ENCODE peak calls at places on chromosomes 11 and 22, in six cellular contexts. Q is neuronal stem cell, K is right lobe of liver, T is small intestine, A is NT2/D1, G is spleen. X is an unnamed sample.
A peak's percentile ranks its signal among the peaks of the same experiment; 100 is the strongest.

GRCh38 chr11:7088921-7089320 is at the start of gene RBMXL2:
- DNase-seq in Q (no peak), K (no peak), T (no peak), A (no peak), G (no peak), X (no peak)

GRCh38 chr11:46237248-46238077 is 40.0 kb upstream of the CREB3L1 start:
- DNase-seq in Q (no peak), K (peak; percentile 68), T (no peak), A (peak; percentile 90), G (peak; percentile 91), X (peak; percentile 81)

GRCh38 chr11:132022718-132023117 is 652.3 kb downstream of the NTM start:
- DNase-seq in Q (no peak), K (no peak), T (no peak), A (no peak), G (no peak), X (no peak)

GRCh38 chr22:38267086-38267485 is 5.7 kb downstream of the TMEM184B start:
- DNase-seq in Q (no peak), K (no peak), T (no peak), A (no peak), G (no peak), X (no peak)

GRCh38 chr22:36329217-36330078 is 58.3 kb downstream of the MYH9 start:
- DNase-seq in Q (peak; percentile 84), K (no peak), T (peak; percentile 29), A (peak; percentile 75), G (peak; percentile 78), X (no peak)

GRCh38 chr11:71116435-71117040 is 135.8 kb downstream of the SHANK2 start:
- DNase-seq in Q (no peak), K (no peak), T (no peak), A (no peak), G (peak; percentile 59), X (no peak)

GRCh38 chr11:10454902-10455631 is at the start of gene AMPD3:
- DNase-seq in Q (no peak), K (no peak), T (peak; percentile 23), A (no peak), G (peak; percentile 81), X (no peak)

GRCh38 chr11:75072582-75072981 is 24.1 kb downstream of the OR2AT4 start:
- DNase-seq in Q (no peak), K (no peak), T (no peak), A (peak; percentile 56), G (no peak), X (no peak)

GRCh38 chr11:97615541-97615940 is 1225.7 kb downstream of the JRKL start:
- DNase-seq in Q (no peak), K (no peak), T (no peak), A (no peak), G (no peak), X (no peak)

GRCh38 chr22:49300951-49301397 is 526.7 kb downstream of the BRD1 start:
- DNase-seq in Q (no peak), K (no peak), T (no peak), A (no peak), G (peak; percentile 45), X (peak; percentile 37)

GRCh38 chr11:115677190-115677589 is 173.0 kb upstream of the CADM1 start:
- DNase-seq in Q (no peak), K (no peak), T (no peak), A (no peak), G (no peak), X (no peak)

GRCh38 chr22:19085233-19086043 is 36.8 kb downstream of the DGCR2 start:
- DNase-seq in Q (no peak), K (no peak), T (no peak), A (no peak), G (no peak), X (peak; percentile 13)

GRCh38 chr11:43639224-43639623 is 41.3 kb upstream of the HSD17B12 start:
- DNase-seq in Q (no peak), K (no peak), T (no peak), A (no peak), G (no peak), X (no peak)

GRCh38 chr11:78190374-78190773 is 1.7 kb downstream of the USP35 start:
- DNase-seq in Q (no peak), K (no peak), T (no peak), A (no peak), G (peak; percentile 46), X (no peak)

GRCh38 chr22:18085188-18085587 is 7.4 kb downstream of the PEX26 start:
- DNase-seq in Q (no peak), K (peak; percentile 82), T (peak; percentile 98), A (no peak), G (no peak), X (no peak)

GRCh38 chr11:10320164-10320563 is 15.3 kb downstream of the ADM start:
- DNase-seq in Q (no peak), K (no peak), T (no peak), A (no peak), G (no peak), X (no peak)

GRCh38 chr11:85718126-85718943 is 32.3 kb upstream of the CCDC89 start:
- DNase-seq in Q (no peak), K (no peak), T (no peak), A (no peak), G (no peak), X (no peak)

GRCh38 chr11:57775474-57775873 is 13.9 kb downstream of the CTNND1 start:
- DNase-seq in Q (no peak), K (no peak), T (no peak), A (no peak), G (no peak), X (no peak)

GRCh38 chr11:59669611-59670009 is 773 bp upstream of the PATL1 start:
- DNase-seq in Q (no peak), K (peak; percentile 72), T (peak; percentile 47), A (no peak), G (peak; percentile 91), X (no peak)

GRCh38 chr11:71191201-71191600 is 61.2 kb downstream of the SHANK2 start:
- DNase-seq in Q (no peak), K (no peak), T (no peak), A (no peak), G (peak; percentile 36), X (peak; percentile 35)

GRCh38 chr22:36419177-36419911 is 31.6 kb upstream of the MYH9 start:
- DNase-seq in Q (no peak), K (peak; percentile 63), T (peak; percentile 87), A (no peak), G (no peak), X (no peak)

GRCh38 chr11:125457814-125458343 is 38.2 kb downstream of the FEZ1 start:
- DNase-seq in Q (no peak), K (no peak), T (peak; percentile 9), A (no peak), G (no peak), X (no peak)

GRCh38 chr11:23605001-23605400 is 744.7 kb upstream of the CCDC179 start:
- DNase-seq in Q (no peak), K (no peak), T (no peak), A (no peak), G (no peak), X (no peak)

GRCh38 chr22:27801197-27801615 is 350 bp downstream of the MN1 start:
- DNase-seq in Q (peak; percentile 57), K (no peak), T (no peak), A (no peak), G (no peak), X (peak; percentile 69)

DNA sequence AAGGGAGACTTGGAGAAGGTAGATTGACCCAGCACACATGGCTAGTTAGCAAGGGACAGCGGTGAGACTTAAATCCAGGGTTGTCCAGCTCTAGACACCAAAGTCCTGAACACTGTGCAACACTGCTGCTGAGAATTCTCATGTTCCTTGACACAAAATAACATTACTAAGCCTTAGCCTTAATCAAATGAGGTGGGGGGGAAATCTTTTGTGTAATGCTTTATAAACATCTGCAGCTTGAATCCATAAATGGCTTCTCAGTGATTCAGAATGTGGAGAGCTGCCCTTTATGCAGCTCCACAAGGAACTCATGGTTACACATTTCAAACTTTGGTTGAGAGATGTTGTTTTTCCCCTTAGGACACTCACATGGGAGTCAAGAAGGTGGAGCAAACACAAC is 80.0 kb downstream of the CD44 start:
- DNase-seq in Q (no peak), K (no peak), T (no peak), A (no peak), G (no peak), X (no peak)
- H3K36me3 ChIP-seq in Q (no peaks in the 10 kb centered on the region), K (no peaks in the 10 kb centered on the region), T (peaks cover 16% of the 10 kb centered on the region), A (peaks cover 63% of the 10 kb centered on the region), G (peaks cover 81% of the 10 kb centered on the region), X (peaks cover 85% of the 10 kb centered on the region)

DNA sequence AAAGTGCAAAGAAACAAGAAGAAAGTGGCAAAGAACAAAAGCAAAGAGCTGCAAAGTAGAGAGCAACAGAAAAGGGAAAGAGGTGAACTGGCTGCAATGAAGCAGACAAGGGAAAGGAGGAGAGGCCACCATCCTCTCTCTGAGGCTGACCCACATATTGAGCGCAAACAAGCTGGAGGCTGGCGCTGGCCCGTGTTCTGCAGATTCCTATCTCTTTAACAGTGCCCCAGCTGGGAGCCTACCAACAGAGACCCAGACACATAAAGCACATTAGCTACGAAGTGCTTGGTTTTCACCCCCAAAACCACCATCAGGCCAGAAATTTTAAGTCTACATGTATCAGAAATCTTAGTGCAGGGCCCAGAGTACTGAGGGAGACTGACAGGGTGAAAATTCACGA is 17.6 kb downstream of the NCAPD3 start:
- DNase-seq in Q (no peak), K (no peak), T (no peak), A (no peak), G (no peak), X (no peak)
- H3K36me3 ChIP-seq in Q (peaks cover 20% of the 10 kb centered on the region), K (peaks cover 77% of the 10 kb centered on the region), T (peaks cover 13% of the 10 kb centered on the region), A (peaks cover 84% of the 10 kb centered on the region), G (peaks cover 84% of the 10 kb centered on the region), X (peaks cover 74% of the 10 kb centered on the region)

DNA sequence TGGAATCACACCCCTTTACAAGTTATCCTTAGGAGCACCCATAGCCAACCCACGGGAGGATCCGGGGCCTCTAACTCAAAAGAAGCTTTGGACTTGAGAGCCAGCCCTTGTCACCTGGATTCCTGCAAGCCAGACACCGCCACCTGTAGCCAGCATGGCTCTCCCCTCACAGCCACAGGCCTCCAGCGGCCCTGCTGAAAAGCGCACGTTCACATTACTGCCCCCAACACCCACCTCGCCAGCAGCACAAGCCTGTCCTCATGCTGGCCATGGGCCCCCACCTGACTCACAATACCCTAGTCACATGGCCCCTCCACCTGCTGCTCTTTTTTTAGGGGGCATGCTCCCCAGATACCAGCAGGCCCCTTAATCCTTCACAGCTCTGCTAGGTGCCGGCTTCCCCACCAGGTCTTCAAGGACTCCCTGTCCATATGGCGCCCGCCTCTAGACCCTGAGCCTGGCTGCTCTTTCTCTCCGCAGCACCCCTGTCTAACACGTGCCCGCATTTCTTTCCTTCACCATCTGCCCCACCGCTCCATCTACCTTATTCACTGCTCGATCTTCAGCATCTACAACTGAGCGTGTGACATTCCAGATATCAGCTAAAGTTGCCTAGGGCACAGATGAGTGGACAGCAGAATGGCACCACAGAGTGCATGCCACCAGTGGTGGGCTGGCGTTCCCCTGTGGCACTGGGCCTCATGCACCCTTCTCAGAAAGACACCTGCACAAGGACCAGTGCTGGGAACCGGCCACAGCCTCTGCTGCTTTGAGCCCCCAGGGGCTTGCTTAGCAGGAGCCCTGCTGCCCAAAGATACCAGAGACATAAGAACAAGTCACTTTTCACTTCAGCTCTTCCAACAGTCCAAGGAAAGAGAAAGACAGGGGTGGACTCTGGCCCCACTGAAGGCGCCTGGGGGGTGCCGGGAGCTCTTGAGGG is 6.6 kb downstream of the CARS1 start:
- DNase-seq in Q (no peak), K (no peak), T (no peak), A (no peak), G (peak; percentile 72), X (no peak)
- H3K36me3 ChIP-seq in Q (peaks cover 17% of the 10 kb centered on the region), K (no peaks in the 10 kb centered on the region), T (no peaks in the 10 kb centered on the region), A (peaks cover 73% of the 10 kb centered on the region), G (peaks cover 13% of the 10 kb centered on the region), X (peaks cover 5% of the 10 kb centered on the region)

GRCh38 chr22:41892721-41893120 is 22.2 kb downstream of the SHISA8 start:
- DNase-seq in Q (no peak), K (no peak), T (no peak), A (no peak), G (no peak), X (no peak)
- H3K36me3 ChIP-seq in Q (peaks cover 64% of the 10 kb centered on the region), K (peaks cover 81% of the 10 kb centered on the region), T (peaks cover 11% of the 10 kb centered on the region), A (peaks cover 73% of the 10 kb centered on the region), G (peaks cover 95% of the 10 kb centered on the region), X (peaks cover 93% of the 10 kb centered on the region)

X was measured in upper lobe of right lung.